ENCODE peak calls at places on chromosomes 7 and 10, in four cellular contexts. S is fibroblast of lung, Z is H9, I is heart left ventricle. J is an unnamed sample. For H3K27me3 and H3K4me1, the result is how much of the 10 kb centered on the place peaks cover.

GRCh38 chr7:29287366-29287765 is 92.8 kb downstream of the CHN2 start:
- DNase-seq in S (peak), Z (no peak), I (no peak), J (peak)

GRCh38 chr7:43872401-43873165 is 3.3 kb upstream of the MRPS24 start:
- DNase-seq in S (peak), Z (no peak), I (no peak), J (peak)

GRCh38 chr7:106139253-106140251 is 27.4 kb upstream of the SYPL1 start:
- DNase-seq in S (peak), Z (no peak), I (no peak), J (no peak)

GRCh38 chr10:120989279-120989678 is 138.1 kb downstream of the WDR11 start:
- DNase-seq in S (no peak), Z (no peak), I (no peak), J (no peak)

GRCh38 chr10:85795460-85795859 is 571.1 kb downstream of the GRID1 start:
- DNase-seq in S (no peak), Z (no peak), I (no peak), J (no peak)

GRCh38 chr7:66958708-66959350 is 36.6 kb downstream of the SBDS start:
- DNase-seq in S (no peak), Z (no peak), I (no peak), J (no peak)

GRCh38 chr10:62707810-62708209 is 96.7 kb upstream of the ADO start:
- DNase-seq in S (no peak), Z (no peak), I (no peak), J (no peak)

GRCh38 chr10:92567952-92568600 is 5.8 kb downstream of the IDE start:
- DNase-seq in S (peak), Z (no peak), I (no peak), J (peak)

GRCh38 chr10:22133640-22134624 is 83.9 kb downstream of the EBLN1 start:
- DNase-seq in S (no peak), Z (no peak), I (no peak), J (no peak)

GRCh38 chr10:102274062-102274461 is 28.7 kb downstream of the GBF1 start:
- DNase-seq in S (no peak), Z (no peak), I (no peak), J (no peak)

GRCh38 chr7:40301486-40302065 is 166.8 kb downstream of the SUGCT start:
- DNase-seq in S (peak), Z (no peak), I (no peak), J (no peak)

GRCh38 chr7:22375359-22376048 is 18.6 kb upstream of the RAPGEF5 start:
- DNase-seq in S (no peak), Z (no peak), I (no peak), J (peak)

GRCh38 chr10:77823811-77824542 is 102.6 kb downstream of the DLG5 start:
- DNase-seq in S (no peak), Z (no peak), I (no peak), J (no peak)

GRCh38 chr10:84224411-84225028 is 824 bp downstream of the LRIT2 start:
- DNase-seq in S (no peak), Z (peak), I (no peak), J (no peak)

GRCh38 chr7:92698237-92698841 is 108.1 kb upstream of the FAM133B start:
- DNase-seq in S (peak), Z (no peak), I (peak), J (peak)
- H3K27ac ChIP-seq in S (peak), Z (no peak), I (peak), J (no peak)

DNA sequence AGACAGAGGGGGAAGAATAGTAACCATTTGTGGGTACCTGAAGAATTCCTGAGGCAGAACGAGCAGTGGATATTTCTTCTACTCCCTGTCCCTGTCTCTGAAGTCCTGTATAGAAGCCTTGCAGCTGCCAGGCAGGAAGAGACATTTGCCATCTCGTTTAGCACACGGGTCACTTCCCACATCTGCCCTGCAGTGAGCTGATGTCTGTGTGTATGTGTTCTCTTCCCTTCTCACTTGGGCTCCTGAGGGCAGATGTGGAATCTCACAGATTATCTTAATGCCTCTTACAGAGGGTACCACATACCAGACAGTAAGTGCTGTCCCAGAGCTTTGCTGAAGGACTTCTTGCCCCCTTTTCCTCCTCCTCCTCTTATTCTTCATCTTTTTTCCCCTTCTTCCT is 14.1 kb upstream of the TRPV6 start:
- DNase-seq in S (no peak), Z (no peak), I (no peak), J (no peak)
- H3K27me3 ChIP-seq in S (under half), Z (under half), I (under half), J (under half)

DNA sequence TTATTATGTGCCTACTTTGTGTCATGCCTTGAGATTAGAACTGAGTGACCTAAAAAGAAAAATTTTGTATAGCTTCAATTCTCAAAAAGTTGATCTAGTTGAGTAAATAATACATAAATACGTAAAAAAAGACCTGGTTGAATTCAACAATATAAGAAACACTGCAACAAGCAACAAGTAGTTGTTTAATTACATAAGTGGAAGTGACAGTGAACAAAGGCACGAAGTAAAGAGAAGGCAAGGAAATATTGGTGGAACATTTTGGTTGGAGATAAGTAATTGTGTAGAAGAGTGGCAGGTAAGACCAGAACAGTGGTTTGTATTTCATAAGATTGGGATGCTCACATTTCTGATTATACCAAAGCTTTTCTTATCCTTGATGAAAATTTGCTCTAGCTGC is 8.2 kb upstream of the MYPN start:
- DNase-seq in S (no peak), Z (no peak), I (no peak), J (no peak)
- H3K4me1 ChIP-seq in S (under half), Z (under half), I (under half), J (under half)

GRCh38 chr7:90222811-90223725 is 11.5 kb downstream of the STEAP2 start:
- DNase-seq in S (peak), Z (no peak), I (no peak), J (peak)
- H3K27ac ChIP-seq in S (no peak), Z (no peak), I (peak), J (no peak)

GRCh38 chr10:42961776-42962119 is 115.1 kb upstream of the RET start:
- DNase-seq in S (no peak), Z (no peak), I (no peak), J (no peak)

GRCh38 chr10:42962902-42963231 is 114.0 kb upstream of the RET start:
- DNase-seq in S (no peak), Z (no peak), I (peak), J (no peak)

GRCh38 chr10:42963302-42963701 is 113.6 kb upstream of the RET start:
- DNase-seq in S (no peak), Z (peak), I (peak), J (no peak)

GRCh38 chr10:42961156-42961589 is 115.7 kb upstream of the RET start:
- DNase-seq in S (no peak), Z (peak), I (peak), J (no peak)

GRCh38 chr10:42962120-42962901 is 114.6 kb upstream of the RET start:
- DNase-seq in S (no peak), Z (peak), I (peak), J (no peak)
- H3K27me3 ChIP-seq in S (under half), Z (under half), I (under half), J (under half)

GRCh38 chr7:42070068-42070467 is 166.9 kb downstream of the GLI3 start:
- DNase-seq in S (peak), Z (no peak), I (no peak), J (peak)

GRCh38 chr7:42065942-42066341 is 171.1 kb downstream of the GLI3 start:
- DNase-seq in S (peak), Z (no peak), I (no peak), J (no peak)

GRCh38 chr7:42068554-42069280 is 168.3 kb downstream of the GLI3 start:
- DNase-seq in S (no peak), Z (no peak), I (no peak), J (no peak)

GRCh38 chr7:42071372-42072261 is 165.4 kb downstream of the GLI3 start:
- DNase-seq in S (peak), Z (no peak), I (no peak), J (peak)

DNA sequence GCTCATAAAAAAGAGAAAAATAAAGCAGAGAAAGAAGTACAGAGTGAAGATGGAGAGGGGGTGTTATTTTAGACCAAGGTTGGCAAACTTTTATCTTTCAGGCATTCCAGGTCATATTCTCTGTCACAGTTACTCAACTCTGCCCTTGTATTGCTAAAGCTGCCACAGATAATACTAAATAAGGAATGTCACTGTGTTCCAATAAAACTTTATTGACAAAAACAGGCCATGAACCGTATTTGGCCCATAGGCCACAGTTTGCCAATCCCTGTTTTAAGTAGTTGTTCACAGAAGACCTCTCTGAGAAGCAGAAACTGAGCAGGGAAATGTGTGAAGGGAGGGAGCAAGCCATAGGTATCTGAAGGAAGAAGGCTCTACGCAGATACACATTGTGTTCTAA is 167.4 kb downstream of the GLI3 start:
- DNase-seq in S (no peak), Z (no peak), I (no peak), J (no peak)
- H3K4me1 ChIP-seq in S (under half), Z (under half), I (under half), J (under half)

GRCh38 chr10:114684085-114684821 is 26.2 kb upstream of the ABLIM1 start:
- DNase-seq in S (peak), Z (no peak), I (peak), J (no peak)

GRCh38 chr10:114687459-114687858 is 29.4 kb upstream of the ABLIM1 start:
- DNase-seq in S (no peak), Z (no peak), I (no peak), J (no peak)

GRCh38 chr10:114685456-114685855 is 27.4 kb upstream of the ABLIM1 start:
- DNase-seq in S (no peak), Z (no peak), I (no peak), J (no peak)

GRCh38 chr10:114684822-114685209 is 26.7 kb upstream of the ABLIM1 start:
- DNase-seq in S (peak), Z (no peak), I (no peak), J (peak)

DNA sequence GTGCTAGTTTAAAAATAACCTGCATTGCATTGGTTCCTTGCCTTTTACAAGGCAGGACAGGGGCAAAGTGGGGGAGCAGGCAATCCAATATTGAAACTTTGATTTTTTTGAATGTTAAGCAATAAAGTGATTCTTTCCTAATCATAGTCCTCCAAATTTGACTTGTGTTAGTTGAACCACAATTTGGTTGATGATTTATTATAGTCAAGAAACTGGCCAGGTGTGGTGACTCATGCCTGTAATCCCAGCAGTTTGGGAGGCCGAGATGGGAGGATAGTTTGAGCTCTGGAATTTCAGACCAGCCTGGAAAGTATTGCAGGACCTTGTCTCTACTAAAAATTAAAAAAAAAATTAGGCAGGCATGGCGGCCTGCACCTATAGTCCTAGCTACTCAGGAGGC is 27.9 kb upstream of the ABLIM1 start:
- DNase-seq in S (no peak), Z (no peak), I (no peak), J (peak)
- H3K27ac ChIP-seq in S (no peak), Z (no peak), I (peak), J (no peak)

GRCh38 chr7:32560075-32560474 is 64.8 kb downstream of the AVL9 start:
- DNase-seq in S (no peak), Z (no peak), I (no peak), J (no peak)

GRCh38 chr7:32559480-32559879 is 64.2 kb downstream of the AVL9 start:
- DNase-seq in S (no peak), Z (no peak), I (no peak), J (no peak)

GRCh38 chr7:32569388-32570289 is 74.3 kb downstream of the AVL9 start:
- DNase-seq in S (no peak), Z (no peak), I (no peak), J (no peak)

GRCh38 chr7:32561613-32562012 is 66.3 kb downstream of the AVL9 start:
- DNase-seq in S (no peak), Z (no peak), I (no peak), J (no peak)

DNA sequence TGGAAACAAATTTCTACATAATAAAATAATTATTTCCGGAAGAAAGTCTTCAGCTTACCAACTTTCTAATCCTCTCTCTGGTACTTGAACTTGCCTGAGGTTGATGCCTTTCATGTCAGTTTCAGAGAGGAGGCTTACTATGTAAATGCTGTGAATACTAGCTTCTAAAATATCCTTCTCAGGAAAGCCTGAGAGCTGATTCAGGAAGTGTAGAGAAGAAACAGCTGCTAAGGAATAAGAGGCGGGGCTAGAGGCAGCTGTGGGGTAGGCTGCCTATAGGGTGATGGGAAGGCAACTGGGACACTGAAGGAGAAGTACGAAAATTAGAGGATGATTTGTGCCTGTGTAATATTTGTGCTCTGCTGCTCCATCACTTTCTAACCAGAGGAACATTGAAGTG is 69.3 kb downstream of the AVL9 start:
- DNase-seq in S (no peak), Z (no peak), I (no peak), J (no peak)
- H3K27me3 ChIP-seq in S (under half), Z (under half), I (under half), J (under half)

DNA sequence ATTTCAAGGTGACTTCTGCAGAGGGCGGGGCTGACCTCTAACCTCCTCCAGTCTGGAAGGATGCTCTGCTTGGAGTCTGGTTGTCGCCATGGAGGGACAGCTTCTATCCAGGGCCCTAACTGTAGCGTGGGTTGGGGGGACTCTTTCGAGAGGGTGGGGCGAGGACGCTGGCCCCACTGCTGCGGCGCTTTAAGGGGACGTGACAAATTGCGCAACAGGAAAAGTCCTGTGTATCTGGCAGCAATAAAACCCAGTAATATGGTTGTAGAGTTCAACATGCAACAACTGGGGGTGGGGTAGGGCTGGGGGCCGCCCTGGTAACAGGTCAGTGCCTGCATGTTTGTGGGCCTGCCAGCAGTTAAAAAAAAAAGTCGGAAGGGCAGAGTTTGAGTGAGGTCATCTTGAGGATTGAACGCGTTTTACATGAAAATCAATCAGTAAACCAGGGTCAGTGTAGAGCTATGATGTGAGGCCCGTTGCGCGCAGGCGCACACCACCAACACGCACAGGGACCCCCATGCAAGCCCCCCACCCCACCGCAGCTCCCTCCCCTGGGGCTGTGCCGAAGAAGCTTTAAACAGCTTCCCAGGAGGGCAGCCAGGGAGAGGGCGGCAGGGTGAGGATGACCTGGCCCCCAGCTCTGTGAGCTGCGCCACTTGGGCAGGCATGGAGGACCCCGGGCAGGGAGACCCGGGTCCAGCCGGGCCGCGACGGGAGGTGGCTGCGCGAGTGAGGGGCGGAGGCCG is 4.3 kb downstream of the SHH start:
- DNase-seq in S (no peak), Z (peak), I (no peak), J (no peak)
- H3K4me1 ChIP-seq in S (under half), Z (under half), I (under half), J (under half)

GRCh38 chr7:228610-229009 is 36.2 kb downstream of the FAM20C start:
- DNase-seq in S (no peak), Z (no peak), I (no peak), J (no peak)
- H3K27ac ChIP-seq in S (peak), Z (no peak), I (peak), J (no peak)

J was measured in foreskin keratinocyte.